ENCODE peak calls at places on chromosome 22, in eight cellular contexts. B, K, F, T, V, N, A and R are unnamed samples.

GRCh38 chr22:26967282-26967681 is 309.9 kb downstream of the MIAT start:
- DNase-seq in B (no peak), K (no peak), F (no peak), T (no peak), V (no peak), N (no peak), A (no peak), R (no peak)

GRCh38 chr22:46007003-46007847 is 30.3 kb upstream of the WNT7B start:
- DNase-seq in B (peak), K (peak), F (peak), T (peak), V (no peak), N (peak), A (no peak), R (no peak)

GRCh38 chr22:30284172-30284571 is 5.1 kb downstream of the CASTOR1 start:
- DNase-seq in B (no peak), K (no peak), F (no peak), T (no peak), V (no peak), N (no peak), A (no peak), R (no peak)

GRCh38 chr22:30270841-30271240 is 4.2 kb upstream of the OSM start:
- DNase-seq in B (no peak), K (peak), F (peak), T (peak), V (no peak), N (no peak), A (no peak), R (peak)

GRCh38 chr22:22767876-22768602 is 119.6 kb upstream of the IGLL5 start:
- DNase-seq in B (no peak), K (no peak), F (no peak), T (no peak), V (no peak), N (no peak), A (no peak), R (no peak)

GRCh38 chr22:48404004-48404403 is 1423.7 kb downstream of the BRD1 start:
- DNase-seq in B (no peak), K (no peak), F (no peak), T (no peak), V (peak), N (no peak), A (no peak), R (no peak)

GRCh38 chr22:49004484-49005399 is 822.9 kb downstream of the BRD1 start:
- DNase-seq in B (no peak), K (no peak), F (no peak), T (no peak), V (no peak), N (no peak), A (no peak), R (no peak)

GRCh38 chr22:36012332-36012731 is 16.3 kb downstream of the RBFOX2 start:
- DNase-seq in B (no peak), K (peak), F (no peak), T (no peak), V (no peak), N (no peak), A (no peak), R (no peak)

GRCh38 chr22:32590556-32590955 is 115.9 kb downstream of the FBXO7 start:
- DNase-seq in B (no peak), K (peak), F (no peak), T (peak), V (no peak), N (peak), A (no peak), R (no peak)

GRCh38 chr22:42316988-42317387 is 46.5 kb upstream of the TCF20 start:
- DNase-seq in B (peak), K (no peak), F (no peak), T (no peak), V (no peak), N (no peak), A (peak), R (no peak)

GRCh38 chr22:47284822-47285221 is 522.4 kb downstream of the TBC1D22A start:
- DNase-seq in B (no peak), K (no peak), F (no peak), T (no peak), V (no peak), N (no peak), A (no peak), R (no peak)

GRCh38 chr22:25449781-25450317 is 114.6 kb upstream of the GRK3 start:
- DNase-seq in B (no peak), K (no peak), F (no peak), T (no peak), V (no peak), N (no peak), A (no peak), R (no peak)

GRCh38 chr22:37196539-37197450 is 8.7 kb upstream of the C1QTNF6 start:
- DNase-seq in B (peak), K (peak), F (peak), T (peak), V (peak), N (peak), A (no peak), R (no peak)

GRCh38 chr22:26673485-26673884 is 16.1 kb downstream of the MIAT start:
- DNase-seq in B (no peak), K (no peak), F (no peak), T (peak), V (no peak), N (peak), A (no peak), R (no peak)

GRCh38 chr22:30290679-30291333 is 1.5 kb upstream of the CASTOR1 start:
- DNase-seq in B (peak), K (peak), F (peak), T (peak), V (peak), N (peak), A (no peak), R (no peak)

GRCh38 chr22:46577361-46578249 is 40.2 kb upstream of the CELSR1 start:
- DNase-seq in B (peak), K (no peak), F (peak), T (no peak), V (no peak), N (no peak), A (no peak), R (no peak)

GRCh38 chr22:39926175-39927152 is 25.6 kb downstream of the GRAP2 start:
- DNase-seq in B (no peak), K (no peak), F (no peak), T (no peak), V (no peak), N (no peak), A (no peak), R (no peak)
- H3K4me3 ChIP-seq in B (peak), K (no peak), F (peak), T (no peak), V (peak), N (no peak), A (peak), R (no peak)

DNA sequence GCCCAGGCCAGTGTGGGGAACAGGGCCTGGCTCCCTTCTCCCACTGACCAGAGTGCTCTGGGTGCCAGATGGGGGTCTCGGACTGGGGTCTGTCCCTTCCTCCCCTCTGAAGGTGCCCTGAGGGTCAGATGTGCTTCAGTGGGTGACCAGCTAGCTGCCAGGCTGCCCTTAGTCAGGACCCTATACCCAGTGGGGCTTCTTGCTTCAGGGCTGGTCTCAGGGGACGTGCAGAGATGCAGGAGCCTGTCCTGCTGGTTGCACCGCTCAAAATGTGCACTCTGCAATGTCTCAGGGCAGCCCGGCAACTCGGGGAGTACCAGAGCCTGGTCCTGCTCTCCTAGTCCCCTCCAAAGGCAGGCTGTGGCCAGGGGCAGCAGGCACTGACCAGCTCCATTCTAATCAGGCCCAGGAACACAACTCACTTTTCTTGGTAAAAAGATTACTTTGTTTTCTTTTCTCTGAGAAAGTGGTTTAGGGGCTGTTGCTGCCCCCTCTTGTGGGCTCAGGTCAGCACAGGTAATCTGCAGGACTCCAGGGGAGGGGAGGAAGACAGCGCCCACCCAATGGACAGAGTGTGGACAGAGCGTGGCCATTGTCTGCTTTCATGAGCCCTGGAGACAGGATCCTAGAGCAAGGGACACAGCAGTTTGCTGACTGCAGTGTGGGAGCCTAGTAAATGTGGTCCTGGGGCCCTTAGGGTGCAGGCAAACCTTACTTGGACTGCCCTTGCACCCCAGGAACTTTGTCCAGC is 80.9 kb downstream of the MED15 start:
- DNase-seq in B (peak), K (no peak), F (no peak), T (no peak), V (no peak), N (no peak), A (no peak), R (no peak)
- H3K27ac ChIP-seq in B (no peak), K (no peak), F (no peak), T (no peak), V (no peak), N (no peak), A (no peak), R (peak)

GRCh38 chr22:17119481-17120202 is 1.5 kb downstream of the TMEM121B start:
- DNase-seq in B (peak), K (no peak), F (no peak), T (no peak), V (no peak), N (no peak), A (no peak), R (no peak)
- H3K4me3 ChIP-seq in B (no peak), K (no peak), F (no peak), T (no peak), V (peak), N (no peak), A (no peak), R (no peak)

DNA sequence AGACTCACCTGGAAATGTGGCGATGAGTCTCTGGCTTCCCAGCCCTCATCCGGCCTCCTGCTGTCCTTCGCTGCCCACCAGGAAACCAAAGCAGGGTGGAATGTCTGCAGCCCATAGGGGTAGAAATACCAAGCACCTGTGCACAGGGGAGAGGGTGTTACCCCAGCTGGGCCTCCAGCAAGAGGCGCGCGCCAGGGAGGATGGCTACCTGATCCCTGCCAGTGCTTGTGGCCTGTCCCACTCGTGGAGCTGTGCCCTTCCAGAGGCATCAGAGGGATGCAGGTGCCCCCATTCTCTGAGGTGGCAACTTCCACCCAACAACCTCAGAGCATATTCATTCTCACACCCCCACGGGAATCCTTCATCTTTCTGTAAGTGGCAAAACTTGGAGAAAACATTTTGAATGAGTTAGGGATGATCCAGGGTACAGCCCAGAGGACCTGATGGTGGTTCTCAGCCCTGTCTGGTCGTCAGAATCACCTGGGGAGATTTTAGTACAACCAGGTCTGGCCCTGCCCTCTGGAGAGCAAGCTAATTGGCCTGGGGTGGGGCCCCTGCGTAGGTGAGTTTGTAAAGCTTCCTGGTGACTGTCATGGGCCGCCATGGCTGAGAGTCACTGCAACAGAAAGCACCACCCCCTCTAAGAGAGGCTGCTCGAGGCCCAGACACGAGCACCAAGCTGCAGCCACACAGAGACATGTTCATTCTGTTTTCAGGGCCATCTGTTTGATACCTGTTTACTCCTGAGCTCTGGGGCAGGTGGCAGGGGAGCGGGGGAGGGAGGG is 9.9 kb downstream of the SUN2 start:
- DNase-seq in B (no peak), K (no peak), F (no peak), T (no peak), V (no peak), N (no peak), A (no peak), R (no peak)
- H3K27ac ChIP-seq in B (no peak), K (no peak), F (no peak), T (no peak), V (no peak), N (no peak), A (peak), R (no peak)

GRCh38 chr22:39994046-39994565 is 648 bp upstream of the FAM83F start:
- DNase-seq in B (no peak), K (peak), F (no peak), T (no peak), V (no peak), N (no peak), A (no peak), R (no peak)
- H3K4me3 ChIP-seq in B (peak), K (no peak), F (no peak), T (no peak), V (peak), N (peak), A (peak), R (peak)